ENCODE peak calls at places on chromosome 4, in nine cellular contexts. One of them, this sample, is unnamed.

GRCh38 chr4:159655547-159655946 is 552.7 kb downstream of the RAPGEF2 start:
- DNase-seq in EL: peak
- DNase-seq in Right ventricle myocardium superior: no peak
- DNase-seq in astrocyte of the spinal cord: peak
- DNase-seq in stimulated activated CD4-positive, alpha-beta T cell treated with anti-CD3 and anti-CD28 coated beads, Interleukin-2, amount 100 ng/mL, for 48 hours: no peak
- DNase-seq in body of pancreas: no peak
- DNase-seq in HT1080: peak
- DNase-seq in COR-L47: no peak
- DNase-seq in type B pancreatic cell: no peak
- DNase-seq in this sample: no peak

GRCh38 chr4:24488399-24489164 is 95.8 kb downstream of the DHX15 start:
- DNase-seq in EL: peak
- DNase-seq in Right ventricle myocardium superior: peak
- DNase-seq in astrocyte of the spinal cord: peak
- DNase-seq in stimulated activated CD4-positive, alpha-beta T cell treated with anti-CD3 and anti-CD28 coated beads, Interleukin-2, amount 100 ng/mL, for 48 hours: peak
- DNase-seq in body of pancreas: peak
- DNase-seq in HT1080: peak
- DNase-seq in COR-L47: peak
- DNase-seq in type B pancreatic cell: peak
- DNase-seq in this sample: peak

GRCh38 chr4:87310691-87311335 is 11.9 kb downstream of the HSD17B13 start:
- DNase-seq in EL: no peak
- DNase-seq in Right ventricle myocardium superior: no peak
- DNase-seq in astrocyte of the spinal cord: no peak
- DNase-seq in stimulated activated CD4-positive, alpha-beta T cell treated with anti-CD3 and anti-CD28 coated beads, Interleukin-2, amount 100 ng/mL, for 48 hours: no peak
- DNase-seq in body of pancreas: no peak
- DNase-seq in HT1080: no peak
- DNase-seq in COR-L47: no peak
- DNase-seq in type B pancreatic cell: no peak
- DNase-seq in this sample: no peak

GRCh38 chr4:13920901-13921300 is 293.4 kb upstream of the BOD1L1 start:
- DNase-seq in EL: peak
- DNase-seq in Right ventricle myocardium superior: no peak
- DNase-seq in astrocyte of the spinal cord: peak
- DNase-seq in stimulated activated CD4-positive, alpha-beta T cell treated with anti-CD3 and anti-CD28 coated beads, Interleukin-2, amount 100 ng/mL, for 48 hours: no peak
- DNase-seq in body of pancreas: peak
- DNase-seq in HT1080: peak
- DNase-seq in COR-L47: no peak
- DNase-seq in type B pancreatic cell: no peak
- DNase-seq in this sample: no peak

GRCh38 chr4:148004228-148004813 is 272.4 kb downstream of the ARHGAP10 start:
- DNase-seq in EL: no peak
- DNase-seq in Right ventricle myocardium superior: peak
- DNase-seq in astrocyte of the spinal cord: no peak
- DNase-seq in stimulated activated CD4-positive, alpha-beta T cell treated with anti-CD3 and anti-CD28 coated beads, Interleukin-2, amount 100 ng/mL, for 48 hours: no peak
- DNase-seq in body of pancreas: peak
- DNase-seq in HT1080: peak
- DNase-seq in COR-L47: no peak
- DNase-seq in type B pancreatic cell: no peak
- DNase-seq in this sample: no peak

GRCh38 chr4:97910005-97910404 is 233.3 kb downstream of the STPG2 start:
- DNase-seq in EL: no peak
- DNase-seq in Right ventricle myocardium superior: no peak
- DNase-seq in astrocyte of the spinal cord: no peak
- DNase-seq in stimulated activated CD4-positive, alpha-beta T cell treated with anti-CD3 and anti-CD28 coated beads, Interleukin-2, amount 100 ng/mL, for 48 hours: no peak
- DNase-seq in body of pancreas: no peak
- DNase-seq in HT1080: no peak
- DNase-seq in COR-L47: peak
- DNase-seq in type B pancreatic cell: no peak
- DNase-seq in this sample: no peak

GRCh38 chr4:108433832-108434231 is 186.5 kb upstream of the RPL34 start:
- DNase-seq in EL: peak
- DNase-seq in Right ventricle myocardium superior: no peak
- DNase-seq in astrocyte of the spinal cord: peak
- DNase-seq in stimulated activated CD4-positive, alpha-beta T cell treated with anti-CD3 and anti-CD28 coated beads, Interleukin-2, amount 100 ng/mL, for 48 hours: no peak
- DNase-seq in body of pancreas: no peak
- DNase-seq in HT1080: peak
- DNase-seq in COR-L47: no peak
- DNase-seq in type B pancreatic cell: no peak
- DNase-seq in this sample: no peak

GRCh38 chr4:87414806-87415205 is 7.6 kb upstream of the NUDT9 start:
- DNase-seq in EL: no peak
- DNase-seq in Right ventricle myocardium superior: no peak
- DNase-seq in astrocyte of the spinal cord: no peak
- DNase-seq in stimulated activated CD4-positive, alpha-beta T cell treated with anti-CD3 and anti-CD28 coated beads, Interleukin-2, amount 100 ng/mL, for 48 hours: no peak
- DNase-seq in body of pancreas: no peak
- DNase-seq in HT1080: no peak
- DNase-seq in COR-L47: no peak
- DNase-seq in type B pancreatic cell: no peak
- DNase-seq in this sample: no peak

GRCh38 chr4:14958436-14958835 is 43.8 kb upstream of the CPEB2 start:
- DNase-seq in EL: no peak
- DNase-seq in Right ventricle myocardium superior: no peak
- DNase-seq in astrocyte of the spinal cord: no peak
- DNase-seq in stimulated activated CD4-positive, alpha-beta T cell treated with anti-CD3 and anti-CD28 coated beads, Interleukin-2, amount 100 ng/mL, for 48 hours: no peak
- DNase-seq in body of pancreas: no peak
- DNase-seq in HT1080: no peak
- DNase-seq in COR-L47: no peak
- DNase-seq in type B pancreatic cell: no peak
- DNase-seq in this sample: no peak

This sample was measured in substantia nigra.